ENCODE peak calls at places on chromosomes 2 and 18, in four cellular contexts. H is EL; D is stimulated activated CD4-positive, alpha-beta T cell treated with anti-CD3 and anti-CD28 coated beads, TNF-alpha, amount 100 ng/mL, for 4 hours; Z is sigmoid colon. K is an unnamed sample.

GRCh38 chr18:5196253-5197031 is 615 bp downstream of the AKAIN1 start:
- DNase-seq in Z (no peak), D (no peak), H (no peak), K (no peak)

GRCh38 chr2:71609958-71610357 is 156.6 kb downstream of the DYSF start:
- DNase-seq in Z (peak), H (peak), D (no peak), K (no peak)

GRCh38 chr2:240651185-240651584 is 25.9 kb downstream of the GPR35 start:
- DNase-seq in H (no peak), D (no peak), Z (peak), K (no peak)

GRCh38 chr18:51066273-51066672 is 36.3 kb downstream of the SMAD4 start:
- DNase-seq in Z (no peak), H (peak), D (no peak), K (no peak)

GRCh38 chr2:10017313-10017941 is 25.9 kb upstream of the KLF11 start:
- DNase-seq in H (no peak), Z (no peak), D (no peak), K (no peak)

GRCh38 chr18:43396266-43396665 is 119.0 kb upstream of the SYT4 start:
- DNase-seq in H (no peak), Z (no peak), D (no peak), K (no peak)

GRCh38 chr18:49052891-49053644 is 102.3 kb upstream of the SMAD7 start:
- DNase-seq in D (no peak), H (peak), Z (no peak), K (no peak)

GRCh38 chr18:65907281-65907680 is 156.5 kb downstream of the CDH7 start:
- DNase-seq in D (no peak), H (no peak), Z (no peak), K (no peak)

GRCh38 chr2:169363570-169364150 is 1.3 kb upstream of the LRP2 start:
- DNase-seq in D (no peak), Z (no peak), H (peak), K (peak)

GRCh38 chr2:215505044-215505786 is 69.3 kb upstream of the FN1 start:
- DNase-seq in H (peak), Z (no peak), D (no peak), K (no peak)

GRCh38 chr2:197274349-197274748 is 36.2 kb downstream of the ANKRD44 start:
- DNase-seq in Z (no peak), H (no peak), D (no peak), K (no peak)

GRCh38 chr2:135473567-135473966 is 57.5 kb downstream of the ZRANB3 start:
- DNase-seq in H (peak), D (no peak), Z (no peak), K (peak)

GRCh38 chr2:74414913-74415761 is 6.3 kb downstream of the C2orf81 start:
- DNase-seq in H (peak), Z (peak), D (no peak), K (no peak)

GRCh38 chr2:97749611-97750010 is 36.2 kb downstream of the ZAP70 start:
- DNase-seq in Z (no peak), D (no peak), H (no peak), K (no peak)

GRCh38 chr2:169705927-169706326 is 11.7 kb downstream of the PHOSPHO2 start:
- DNase-seq in Z (no peak), D (no peak), H (peak), K (no peak)

GRCh38 chr18:55663891-55664290 is 75.9 kb upstream of the TCF4 start:
- DNase-seq in Z (no peak), D (no peak), H (no peak), K (no peak)

GRCh38 chr2:75571730-75572430 is 11.1 kb upstream of the EVA1A start:
- DNase-seq in H (no peak), Z (no peak), D (no peak), K (no peak)

GRCh38 chr2:180934911-180935310 is 45.5 kb upstream of the UBE2E3 start:
- DNase-seq in D (no peak), Z (no peak), H (no peak), K (no peak)

GRCh38 chr2:70626254-70626990 is 72.8 kb upstream of the TGFA start:
- DNase-seq in H (no peak), Z (no peak), D (no peak), K (no peak)

GRCh38 chr2:121596221-121597080 is 52.8 kb downstream of the CLASP1 start:
- DNase-seq in H (peak), Z (no peak), D (no peak), K (no peak)

GRCh38 chr18:35345460-35345921 is 1.3 kb upstream of the ZNF24 start:
- DNase-seq in H (no peak), D (no peak), Z (no peak), K (no peak)

GRCh38 chr18:7946724-7947377 is 379.7 kb downstream of the PTPRM start:
- DNase-seq in Z (no peak), D (no peak), H (peak), K (no peak)

GRCh38 chr18:31486165-31486564 is 11.8 kb upstream of the DSG2 start:
- DNase-seq in Z (no peak), H (no peak), D (no peak), K (no peak)

GRCh38 chr2:42904576-42904876 is 112.1 kb upstream of the HAAO start:
- DNase-seq in H (no peak), D (no peak), Z (no peak), K (no peak)

GRCh38 chr2:240726876-240727275 is 35.2 kb downstream of the AQP12A start:
- DNase-seq in D (no peak), H (no peak), Z (no peak), K (no peak)

GRCh38 chr18:67242001-67242400 is 274.5 kb downstream of the DSEL start:
- DNase-seq in H (no peak), D (no peak), Z (no peak), K (no peak)

K was measured in activated effector memory CD4-positive, alpha-beta T cell treated with anti-CD3 and anti-CD28 coated beads, Interleukin-2, amount 50 U/mL, for 16 hours.